ENCODE peak calls at places on chromosomes 2 and 18, in four cellular contexts. Q is upper lobe of right lung, A is AG09309, E is cardiac fibroblast. M is an unnamed sample.
A peak's percentile ranks its signal among the peaks of the same experiment; 100 is the strongest.

GRCh38 chr2:98726172-98726725 is 4.7 kb downstream of the MGAT4A start:
- DNase-seq in E (no peak), Q (no peak), A (no peak), M (no peak)

GRCh38 chr2:236551843-236552542 is 17.6 kb upstream of the ACKR3 start:
- DNase-seq in A (no peak), Q (no peak), E (no peak), M (no peak)

GRCh38 chr2:26580751-26581150 is 60.4 kb downstream of the CIB4 start:
- DNase-seq in Q (peak; percentile 35), A (no peak), E (no peak), M (no peak)

GRCh38 chr18:32379891-32380290 is 90.8 kb downstream of the GAREM1 start:
- DNase-seq in A (no peak), Q (no peak), E (peak; percentile 47), M (no peak)

GRCh38 chr2:73640537-73640936 is 1.7 kb downstream of the NAT8 start:
- DNase-seq in E (peak; percentile 63), Q (no peak), A (no peak), M (no peak)

GRCh38 chr2:202317080-202317859 is 51.7 kb downstream of the NOP58 start:
- DNase-seq in Q (no peak), A (peak; percentile 77), E (peak; percentile 96), M (no peak)

GRCh38 chr2:223835701-223836532 is 1.5 kb downstream of the AP1S3 start:
- DNase-seq in A (no peak), Q (no peak), E (no peak), M (no peak)

GRCh38 chr18:23247363-23247762 is 112.1 kb downstream of the CABLES1 start:
- DNase-seq in E (no peak), A (no peak), Q (no peak), M (no peak)

GRCh38 chr2:147331790-147332419 is 512.9 kb upstream of the ACVR2A start:
- DNase-seq in A (no peak), Q (no peak), E (peak; percentile 61), M (peak; percentile 55)

GRCh38 chr18:65659912-65660311 is 90.9 kb upstream of the CDH7 start:
- DNase-seq in A (no peak), Q (no peak), E (no peak), M (no peak)

GRCh38 chr2:42345986-42346385 is 15.0 kb downstream of the COX7A2L start:
- DNase-seq in Q (no peak), A (no peak), E (no peak), M (no peak)

GRCh38 chr2:3377279-3377611 is 373 bp downstream of the EIPR1 start:
- DNase-seq in E (peak; percentile 50), Q (no peak), A (no peak), M (peak; percentile 26)

GRCh38 chr2:74620671-74621070 is 27.5 kb downstream of the M1AP start:
- DNase-seq in A (no peak), E (no peak), Q (no peak), M (no peak)

GRCh38 chr18:61992285-61992684 is 99.5 kb upstream of the RNF152 start:
- DNase-seq in A (peak; percentile 25), Q (no peak), E (peak; percentile 87), M (no peak)

GRCh38 chr18:9366126-9366714 is 31.6 kb downstream of the TWSG1 start:
- DNase-seq in E (peak; percentile 77), A (peak; percentile 16), Q (no peak), M (no peak)

GRCh38 chr2:236117861-236118269 is 50.3 kb downstream of the GBX2 start:
- DNase-seq in E (no peak), Q (peak; percentile 4), A (no peak), M (no peak)

GRCh38 chr2:234679766-234680687 is 183.1 kb upstream of the ARL4C start:
- DNase-seq in Q (no peak), E (peak; percentile 92), A (peak; percentile 93), M (no peak)

GRCh38 chr18:74334242-74334893 is 18.7 kb downstream of the C18orf63 start:
- DNase-seq in A (no peak), Q (no peak), E (no peak), M (no peak)

GRCh38 chr2:189411860-189412259 is 29.4 kb upstream of the WDR75 start:
- DNase-seq in A (peak; percentile 78), Q (no peak), E (peak; percentile 95), M (no peak)

GRCh38 chr2:224982910-224983688 is 59.2 kb downstream of the DOCK10 start:
- DNase-seq in Q (no peak), A (no peak), E (peak; percentile 86), M (no peak)

GRCh38 chr18:66754335-66754734 is 150.4 kb upstream of the CDH19 start:
- DNase-seq in A (no peak), E (no peak), Q (no peak), M (no peak)

GRCh38 chr2:203498161-203498560 is 36.9 kb downstream of the RAPH1 start:
- DNase-seq in Q (no peak), E (peak; percentile 81), A (peak; percentile 50), M (no peak)

GRCh38 chr18:7626922-7627440 is 59.9 kb downstream of the PTPRM start:
- DNase-seq in A (no peak), Q (no peak), E (peak; percentile 63), M (no peak)

GRCh38 chr2:190986221-190986953 is 27.6 kb downstream of the STAT1 start:
- DNase-seq in A (no peak), Q (no peak), E (no peak), M (no peak)

GRCh38 chr2:207448006-207448405 is 81.8 kb upstream of the CREB1 start:
- DNase-seq in A (no peak), E (no peak), Q (no peak), M (no peak)